ENCODE peak calls at places on chromosome 7, in nine cellular contexts. One of them, this sample, is unnamed.

GRCh38 chr7:44797329-44798258 is 1.1 kb downstream of the PPIA start:
- DNase-seq in neural crest cell: peak
- DNase-seq in esophagus squamous epithelium: peak
- DNase-seq in cardiac muscle cell: peak
- DNase-seq in GM23338: peak
- DNase-seq in neural progenitor cell: peak
- DNase-seq in astrocyte: peak
- DNase-seq in lower lobe of right lung: peak
- DNase-seq in tibial nerve: peak
- DNase-seq in this sample: no peak

GRCh38 chr7:134992626-134993179 is 6.4 kb downstream of the AGBL3 start:
- DNase-seq in neural crest cell: no peak
- DNase-seq in GM23338: no peak
- DNase-seq in cardiac muscle cell: no peak
- DNase-seq in astrocyte: peak
- DNase-seq in esophagus squamous epithelium: no peak
- DNase-seq in lower lobe of right lung: no peak
- DNase-seq in tibial nerve: no peak
- DNase-seq in neural progenitor cell: no peak
- DNase-seq in this sample: no peak

GRCh38 chr7:135970682-135971365 is 6.3 kb downstream of the MTPN start:
- DNase-seq in neural crest cell: no peak
- DNase-seq in neural progenitor cell: no peak
- DNase-seq in GM23338: no peak
- DNase-seq in tibial nerve: no peak
- DNase-seq in cardiac muscle cell: no peak
- DNase-seq in lower lobe of right lung: no peak
- DNase-seq in esophagus squamous epithelium: no peak
- DNase-seq in astrocyte: no peak
- DNase-seq in this sample: no peak

GRCh38 chr7:37920619-37921339 is at the start of gene EPDR1:
- DNase-seq in neural crest cell: peak
- DNase-seq in GM23338: peak
- DNase-seq in esophagus squamous epithelium: no peak
- DNase-seq in neural progenitor cell: peak
- DNase-seq in cardiac muscle cell: peak
- DNase-seq in astrocyte: peak
- DNase-seq in tibial nerve: peak
- DNase-seq in lower lobe of right lung: peak
- DNase-seq in this sample: no peak

GRCh38 chr7:134290286-134290685 is 26.4 kb downstream of the SLC35B4 start:
- DNase-seq in esophagus squamous epithelium: no peak
- DNase-seq in neural crest cell: no peak
- DNase-seq in lower lobe of right lung: no peak
- DNase-seq in GM23338: no peak
- DNase-seq in astrocyte: peak
- DNase-seq in neural progenitor cell: no peak
- DNase-seq in cardiac muscle cell: no peak
- DNase-seq in tibial nerve: no peak
- DNase-seq in this sample: no peak

GRCh38 chr7:151440799-151441443 is 980 bp upstream of the CRYGN start:
- DNase-seq in neural progenitor cell: no peak
- DNase-seq in astrocyte: no peak
- DNase-seq in lower lobe of right lung: no peak
- DNase-seq in neural crest cell: no peak
- DNase-seq in tibial nerve: no peak
- DNase-seq in GM23338: no peak
- DNase-seq in cardiac muscle cell: no peak
- DNase-seq in esophagus squamous epithelium: no peak
- DNase-seq in this sample: no peak

GRCh38 chr7:5354460-5355279 is 69.0 kb downstream of the TNRC18 start:
- DNase-seq in lower lobe of right lung: no peak
- DNase-seq in astrocyte: peak
- DNase-seq in esophagus squamous epithelium: no peak
- DNase-seq in cardiac muscle cell: peak
- DNase-seq in GM23338: peak
- DNase-seq in neural progenitor cell: no peak
- DNase-seq in neural crest cell: no peak
- DNase-seq in tibial nerve: no peak
- DNase-seq in this sample: no peak

GRCh38 chr7:143493755-143494154 is 16.1 kb downstream of the TAS2R41 start:
- DNase-seq in astrocyte: no peak
- DNase-seq in neural progenitor cell: no peak
- DNase-seq in esophagus squamous epithelium: no peak
- DNase-seq in GM23338: no peak
- DNase-seq in lower lobe of right lung: no peak
- DNase-seq in cardiac muscle cell: no peak
- DNase-seq in neural crest cell: no peak
- DNase-seq in tibial nerve: no peak
- DNase-seq in this sample: no peak

GRCh38 chr7:70739646-70740045 is 392.3 kb upstream of the GALNT17 start:
- DNase-seq in GM23338: no peak
- DNase-seq in tibial nerve: no peak
- DNase-seq in cardiac muscle cell: no peak
- DNase-seq in astrocyte: no peak
- DNase-seq in esophagus squamous epithelium: no peak
- DNase-seq in neural crest cell: no peak
- DNase-seq in lower lobe of right lung: no peak
- DNase-seq in neural progenitor cell: no peak
- DNase-seq in this sample: no peak

GRCh38 chr7:47384755-47385475 is 197.0 kb downstream of the TNS3 start:
- DNase-seq in astrocyte: no peak
- DNase-seq in esophagus squamous epithelium: no peak
- DNase-seq in lower lobe of right lung: no peak
- DNase-seq in GM23338: no peak
- DNase-seq in cardiac muscle cell: no peak
- DNase-seq in neural crest cell: no peak
- DNase-seq in tibial nerve: no peak
- DNase-seq in neural progenitor cell: no peak
- DNase-seq in this sample: no peak

GRCh38 chr7:129825554-129826267 is 127.0 kb downstream of the UBE2H start:
- DNase-seq in esophagus squamous epithelium: peak
- DNase-seq in tibial nerve: peak
- DNase-seq in cardiac muscle cell: peak
- DNase-seq in neural crest cell: peak
- DNase-seq in GM23338: peak
- DNase-seq in lower lobe of right lung: peak
- DNase-seq in astrocyte: no peak
- DNase-seq in neural progenitor cell: peak
- DNase-seq in this sample: no peak
- TF ChIP-seq CTCF in esophagus squamous epithelium: peak
- TF ChIP-seq CTCF in tibial nerve: peak
- TF ChIP-seq CTCF in cardiac muscle cell: peak
- TF ChIP-seq CTCF in neural crest cell: peak
- TF ChIP-seq CTCF in GM23338: peak
- TF ChIP-seq CTCF in lower lobe of right lung: peak
- TF ChIP-seq CTCF in astrocyte: peak
- TF ChIP-seq CTCF in neural progenitor cell: peak
- TF ChIP-seq CTCF in this sample: peak

DNA sequence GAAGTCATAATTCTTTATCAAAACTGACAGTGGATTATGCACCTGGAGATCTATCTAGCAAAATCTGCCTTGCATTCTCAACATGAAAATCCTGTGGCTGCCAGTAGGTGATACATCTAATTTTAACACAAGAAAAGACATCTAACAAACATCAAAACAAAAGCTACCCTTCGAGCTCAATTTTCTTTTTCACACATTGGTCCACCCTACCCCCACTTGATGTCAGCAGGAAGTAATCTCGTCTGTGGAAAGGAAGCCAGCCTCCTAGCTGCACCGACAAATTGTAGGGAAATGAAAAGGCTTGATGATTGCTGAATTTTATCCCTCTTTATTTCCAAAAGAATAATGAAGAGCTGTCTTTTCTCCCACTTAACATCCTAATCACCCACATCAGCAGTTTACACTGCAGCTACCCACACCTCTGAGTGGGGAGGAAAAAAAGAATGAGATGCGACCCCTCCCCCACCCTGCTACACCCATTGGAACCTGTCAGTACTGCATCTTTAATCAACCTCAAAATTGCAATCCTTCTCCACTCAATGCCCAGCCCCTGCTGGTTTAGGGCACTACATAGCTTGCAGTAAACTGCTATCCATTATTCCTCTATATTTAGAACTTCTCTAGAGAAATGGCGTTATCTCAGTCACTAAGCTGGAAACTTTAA is 10.6 kb upstream of the CPVL start:
- DNase-seq in neural progenitor cell: peak
- DNase-seq in astrocyte: no peak
- DNase-seq in neural crest cell: no peak
- DNase-seq in esophagus squamous epithelium: no peak
- DNase-seq in lower lobe of right lung: no peak
- DNase-seq in cardiac muscle cell: peak
- DNase-seq in GM23338: peak
- DNase-seq in tibial nerve: no peak
- DNase-seq in this sample: no peak
- TF ChIP-seq CTCF in neural progenitor cell: peak
- TF ChIP-seq CTCF in astrocyte: no peak
- TF ChIP-seq CTCF in neural crest cell: peak
- TF ChIP-seq CTCF in esophagus squamous epithelium: no peak
- TF ChIP-seq CTCF in lower lobe of right lung: no peak
- TF ChIP-seq CTCF in cardiac muscle cell: no peak
- TF ChIP-seq CTCF in GM23338: no peak
- TF ChIP-seq CTCF in tibial nerve: no peak
- TF ChIP-seq CTCF in this sample: no peak

GRCh38 chr7:141014523-141015395 is at the start of gene MRPS33:
- DNase-seq in GM23338: peak
- DNase-seq in lower lobe of right lung: peak
- DNase-seq in tibial nerve: peak
- DNase-seq in esophagus squamous epithelium: peak
- DNase-seq in astrocyte: peak
- DNase-seq in cardiac muscle cell: peak
- DNase-seq in neural progenitor cell: peak
- DNase-seq in neural crest cell: peak
- DNase-seq in this sample: peak
- TF ChIP-seq CTCF in GM23338: peak
- TF ChIP-seq CTCF in lower lobe of right lung: peak
- TF ChIP-seq CTCF in tibial nerve: no peak
- TF ChIP-seq CTCF in esophagus squamous epithelium: peak
- TF ChIP-seq CTCF in astrocyte: peak
- TF ChIP-seq CTCF in cardiac muscle cell: peak
- TF ChIP-seq CTCF in neural progenitor cell: peak
- TF ChIP-seq CTCF in neural crest cell: peak
- TF ChIP-seq CTCF in this sample: peak

GRCh38 chr7:158753900-158754299 is 49.3 kb upstream of the NCAPG2 start:
- DNase-seq in neural progenitor cell: no peak
- DNase-seq in tibial nerve: no peak
- DNase-seq in astrocyte: no peak
- DNase-seq in neural crest cell: no peak
- DNase-seq in GM23338: no peak
- DNase-seq in lower lobe of right lung: no peak
- DNase-seq in cardiac muscle cell: no peak
- DNase-seq in esophagus squamous epithelium: no peak
- DNase-seq in this sample: no peak
- TF ChIP-seq CTCF in neural progenitor cell: no peak
- TF ChIP-seq CTCF in tibial nerve: no peak
- TF ChIP-seq CTCF in astrocyte: no peak
- TF ChIP-seq CTCF in neural crest cell: no peak
- TF ChIP-seq CTCF in GM23338: no peak
- TF ChIP-seq CTCF in lower lobe of right lung: no peak
- TF ChIP-seq CTCF in cardiac muscle cell: no peak
- TF ChIP-seq CTCF in esophagus squamous epithelium: no peak
- TF ChIP-seq CTCF in this sample: no peak

DNA sequence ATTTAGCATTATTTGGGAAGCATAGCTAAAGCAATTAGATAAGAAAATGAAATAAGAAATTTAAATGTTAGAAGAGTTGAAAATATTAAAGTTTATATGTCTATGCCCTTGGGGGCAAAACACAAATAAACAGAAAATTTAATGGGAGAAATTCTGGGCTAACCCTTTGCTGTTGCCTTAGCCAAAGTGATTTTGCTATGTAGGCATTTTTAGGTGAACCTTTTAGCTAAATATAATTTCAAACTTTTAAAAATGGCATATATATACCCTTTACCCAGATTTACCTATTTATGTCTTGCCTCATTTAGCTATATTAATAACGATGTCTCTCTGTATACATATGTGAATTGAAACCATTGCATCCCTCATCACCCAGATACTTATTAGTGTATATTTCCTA is 20.1 kb downstream of the NFE2L3 start:
- DNase-seq in GM23338: no peak
- DNase-seq in neural crest cell: no peak
- DNase-seq in lower lobe of right lung: no peak
- DNase-seq in tibial nerve: no peak
- DNase-seq in neural progenitor cell: no peak
- DNase-seq in esophagus squamous epithelium: no peak
- DNase-seq in cardiac muscle cell: no peak
- DNase-seq in astrocyte: no peak
- DNase-seq in this sample: no peak
- TF ChIP-seq CTCF in GM23338: no peak
- TF ChIP-seq CTCF in neural crest cell: no peak
- TF ChIP-seq CTCF in lower lobe of right lung: no peak
- TF ChIP-seq CTCF in tibial nerve: no peak
- TF ChIP-seq CTCF in neural progenitor cell: no peak
- TF ChIP-seq CTCF in esophagus squamous epithelium: no peak
- TF ChIP-seq CTCF in cardiac muscle cell: no peak
- TF ChIP-seq CTCF in astrocyte: no peak
- TF ChIP-seq CTCF in this sample: no peak

GRCh38 chr7:123748734-123749536 is at the start of gene WASL:
- DNase-seq in GM23338: peak
- DNase-seq in cardiac muscle cell: peak
- DNase-seq in neural progenitor cell: peak
- DNase-seq in astrocyte: peak
- DNase-seq in neural crest cell: peak
- DNase-seq in tibial nerve: peak
- DNase-seq in lower lobe of right lung: peak
- DNase-seq in esophagus squamous epithelium: peak
- DNase-seq in this sample: peak
- TF ChIP-seq CTCF in GM23338: peak
- TF ChIP-seq CTCF in cardiac muscle cell: no peak
- TF ChIP-seq CTCF in neural progenitor cell: peak
- TF ChIP-seq CTCF in astrocyte: no peak
- TF ChIP-seq CTCF in neural crest cell: no peak
- TF ChIP-seq CTCF in tibial nerve: no peak
- TF ChIP-seq CTCF in lower lobe of right lung: no peak
- TF ChIP-seq CTCF in esophagus squamous epithelium: peak
- TF ChIP-seq CTCF in this sample: no peak

DNA sequence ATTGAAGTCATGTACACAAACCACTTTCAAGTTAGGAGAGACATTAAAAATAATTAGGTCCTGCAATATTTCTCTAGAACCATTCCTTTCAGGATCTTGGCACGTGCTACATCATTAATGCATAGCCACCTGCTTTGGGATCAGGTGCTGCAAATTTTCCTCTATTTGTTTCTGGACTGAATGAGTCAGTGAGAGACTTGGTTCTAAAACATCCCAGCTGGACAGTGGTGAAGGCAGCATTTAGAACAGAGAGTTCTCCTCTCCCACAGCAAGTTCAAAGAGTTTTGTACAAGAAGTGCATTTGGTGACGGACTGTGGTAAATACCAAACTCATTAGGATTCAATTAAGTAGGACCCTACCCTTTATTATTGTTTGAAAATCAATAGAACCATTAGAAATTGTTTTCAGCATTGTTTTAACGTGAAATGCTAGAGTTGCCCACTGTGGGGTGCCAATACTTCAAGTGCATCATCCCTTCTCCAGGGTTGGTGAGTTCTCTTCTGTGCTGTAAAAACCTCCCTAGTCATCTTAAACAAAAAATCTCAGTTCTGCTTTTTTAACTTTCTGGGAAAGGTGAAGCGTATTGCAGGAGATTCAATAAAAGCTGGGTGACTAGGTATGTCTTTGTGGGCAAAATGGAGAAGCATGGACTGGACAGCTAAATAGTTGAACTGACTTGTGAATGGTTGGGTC is 698.9 kb downstream of the SUGCT start:
- DNase-seq in astrocyte: peak
- DNase-seq in neural progenitor cell: no peak
- DNase-seq in esophagus squamous epithelium: no peak
- DNase-seq in cardiac muscle cell: no peak
- DNase-seq in neural crest cell: no peak
- DNase-seq in tibial nerve: no peak
- DNase-seq in GM23338: no peak
- DNase-seq in lower lobe of right lung: no peak
- DNase-seq in this sample: no peak
- TF ChIP-seq CTCF in astrocyte: peak
- TF ChIP-seq CTCF in neural progenitor cell: no peak
- TF ChIP-seq CTCF in esophagus squamous epithelium: no peak
- TF ChIP-seq CTCF in cardiac muscle cell: peak
- TF ChIP-seq CTCF in neural crest cell: no peak
- TF ChIP-seq CTCF in tibial nerve: no peak
- TF ChIP-seq CTCF in GM23338: peak
- TF ChIP-seq CTCF in lower lobe of right lung: no peak
- TF ChIP-seq CTCF in this sample: peak

This sample was measured in chondrocyte.